ENCODE peak calls at places on chromosomes 7 and 10, in eight cellular contexts. K is right atrium auricular region, J is colonic mucosa, T is amniotic epithelial cell, Q is tibial nerve, U is IMR-90, B is HepG2, O is HL-60. S is an unnamed sample.

GRCh38 chr7:157032644-157033482 is 22.4 kb upstream of the MNX1 start:
- DNase-seq in K (no peak), J (no peak), T (no peak), Q (no peak), U (no peak), B (no peak), O (no peak), S (no peak)

GRCh38 chr10:58438340-58438739 is 53.1 kb downstream of the TFAM start:
- DNase-seq in K (no peak), J (no peak), T (peak), Q (no peak), U (peak), B (no peak), O (no peak), S (no peak)

GRCh38 chr10:8375137-8375536 is 320.6 kb downstream of the GATA3 start:
- DNase-seq in K (no peak), J (no peak), T (no peak), Q (no peak), U (no peak), B (no peak), O (no peak), S (no peak)

GRCh38 chr10:116637830-116638229 is 17.1 kb downstream of the PNLIPRP2 start:
- DNase-seq in K (no peak), J (no peak), T (no peak), Q (no peak), U (no peak), B (no peak), O (no peak), S (no peak)

GRCh38 chr10:3217301-3217700 is 44.7 kb upstream of the PITRM1 start:
- DNase-seq in K (no peak), J (no peak), T (peak), Q (no peak), U (peak), B (no peak), O (no peak), S (no peak)

GRCh38 chr7:6221340-6222319 is 50.8 kb downstream of the CYTH3 start:
- DNase-seq in K (no peak), J (no peak), T (peak), Q (no peak), U (peak), B (no peak), O (peak), S (peak)

GRCh38 chr10:122525788-122526187 is 34.8 kb upstream of the DMBT1 start:
- DNase-seq in K (no peak), J (peak), T (no peak), Q (no peak), U (no peak), B (peak), O (no peak), S (peak)

GRCh38 chr10:409403-410040 is 274.3 kb downstream of the ZMYND11 start:
- DNase-seq in K (no peak), J (no peak), T (no peak), Q (no peak), U (no peak), B (no peak), O (no peak), S (peak)

GRCh38 chr10:119818889-119819270 is 53.8 kb downstream of the MCMBP start:
- DNase-seq in K (no peak), J (no peak), T (no peak), Q (no peak), U (no peak), B (no peak), O (no peak), S (no peak)

GRCh38 chr7:122383934-122384333 is 79.4 kb upstream of the FEZF1 start:
- DNase-seq in K (no peak), J (no peak), T (peak), Q (no peak), U (no peak), B (no peak), O (no peak), S (no peak)

GRCh38 chr10:47140752-47141348 is 159.1 kb upstream of the GDF10 start:
- DNase-seq in K (no peak), J (no peak), T (peak), Q (no peak), U (no peak), B (no peak), O (no peak), S (no peak)

GRCh38 chr7:131166066-131166465 is 161.6 kb upstream of the MKLN1 start:
- DNase-seq in K (no peak), J (no peak), T (no peak), Q (no peak), U (peak), B (no peak), O (no peak), S (no peak)

GRCh38 chr10:58839771-58840170 is 327.1 kb downstream of the BICC1 start:
- DNase-seq in K (no peak), J (no peak), T (no peak), Q (no peak), U (no peak), B (no peak), O (no peak), S (no peak)

GRCh38 chr10:43814611-43815010 is 165.9 kb upstream of the ZNF32 start:
- DNase-seq in K (no peak), J (no peak), T (peak), Q (no peak), U (peak), B (no peak), O (no peak), S (no peak)

GRCh38 chr10:119029613-119030420 is at the start of gene NANOS1:
- DNase-seq in K (no peak), J (no peak), T (no peak), Q (no peak), U (peak), B (no peak), O (no peak), S (no peak)

GRCh38 chr7:48964074-48964473 is 39.7 kb downstream of the CDC14C start:
- DNase-seq in K (no peak), J (no peak), T (no peak), Q (no peak), U (no peak), B (no peak), O (peak), S (no peak)

GRCh38 chr7:149624006-149624405 is 126.4 kb upstream of the ZNF746 start:
- DNase-seq in K (no peak), J (peak), T (peak), Q (no peak), U (peak), B (peak), O (no peak), S (peak)

GRCh38 chr10:89431977-89432376 is 17.6 kb downstream of the IFIT5 start:
- DNase-seq in K (no peak), J (no peak), T (peak), Q (no peak), U (peak), B (peak), O (no peak), S (peak)

GRCh38 chr7:68417659-68418058 is 1180.6 kb upstream of the AUTS2 start:
- DNase-seq in K (no peak), J (no peak), T (no peak), Q (no peak), U (no peak), B (no peak), O (no peak), S (no peak)

GRCh38 chr7:80230327-80230726 is 95.7 kb downstream of the GNAI1 start:
- DNase-seq in K (no peak), J (no peak), T (peak), Q (no peak), U (peak), B (no peak), O (no peak), S (no peak)

GRCh38 chr10:85532821-85533220 is 833.8 kb downstream of the GRID1 start:
- DNase-seq in K (no peak), J (no peak), T (no peak), Q (no peak), U (no peak), B (no peak), O (no peak), S (no peak)

GRCh38 chr7:148110097-148110868 is 480.3 kb upstream of the C7orf33 start:
- DNase-seq in K (no peak), J (no peak), T (no peak), Q (no peak), U (no peak), B (peak), O (no peak), S (peak)

GRCh38 chr7:82859106-82859850 is 303.4 kb downstream of the PCLO start:
- DNase-seq in K (no peak), J (no peak), T (peak), Q (no peak), U (peak), B (no peak), O (no peak), S (no peak)

GRCh38 chr10:28668363-28669226 is 8.7 kb upstream of the BAMBI start:
- DNase-seq in K (no peak), J (peak), T (no peak), Q (peak), U (no peak), B (no peak), O (no peak), S (no peak)

GRCh38 chr10:65358565-65358964 is 1567.3 kb upstream of the LRRTM3 start:
- DNase-seq in K (no peak), J (no peak), T (peak), Q (no peak), U (no peak), B (peak), O (no peak), S (no peak)

GRCh38 chr10:76881477-76882220 is 756.0 kb downstream of the KCNMA1 start:
- DNase-seq in K (no peak), J (no peak), T (peak), Q (no peak), U (peak), B (no peak), O (no peak), S (no peak)

GRCh38 chr10:10320981-10321380 is 696.7 kb upstream of the CELF2 start:
- DNase-seq in K (no peak), J (no peak), T (no peak), Q (no peak), U (peak), B (no peak), O (no peak), S (no peak)

GRCh38 chr10:51170518-51171245 is 96.4 kb downstream of the PRKG1 start:
- DNase-seq in K (no peak), J (no peak), T (peak), Q (no peak), U (peak), B (no peak), O (no peak), S (no peak)

GRCh38 chr7:45592230-45592991 is 18.2 kb downstream of the ADCY1 start:
- DNase-seq in K (peak), J (peak), T (no peak), Q (no peak), U (no peak), B (no peak), O (no peak), S (no peak)

GRCh38 chr10:49539320-49539885 is 482 bp upstream of the ERCC6 start:
- DNase-seq in K (peak), J (peak), T (peak), Q (peak), U (peak), B (peak), O (peak), S (peak)

GRCh38 chr10:46523881-46524470 is 32.5 kb downstream of the GPRIN2 start:
- DNase-seq in K (no peak), J (no peak), T (peak), Q (peak), U (peak), B (no peak), O (no peak), S (no peak)

GRCh38 chr10:73586583-73586984 is 4.6 kb downstream of the USP54 start:
- DNase-seq in K (no peak), J (peak), T (peak), Q (no peak), U (peak), B (peak), O (peak), S (peak)

GRCh38 chr10:117382831-117383230 is 7.6 kb upstream of the PDZD8 start:
- DNase-seq in K (no peak), J (no peak), T (no peak), Q (no peak), U (no peak), B (no peak), O (no peak), S (peak)

GRCh38 chr10:3500408-3500856 is 284.6 kb downstream of the KLF6 start:
- DNase-seq in K (peak), J (no peak), T (peak), Q (peak), U (peak), B (peak), O (no peak), S (no peak)

GRCh38 chr7:27154901-27155815 is 1.3 kb downstream of the HOXA7 start:
- DNase-seq in K (no peak), J (peak), T (no peak), Q (no peak), U (no peak), B (no peak), O (no peak), S (no peak)

GRCh38 chr7:369476-369980 is 79.6 kb downstream of the FOXL3 start:
- DNase-seq in K (no peak), J (peak), T (no peak), Q (no peak), U (no peak), B (no peak), O (no peak), S (peak)

GRCh38 chr7:74479961-74480829 is 26.5 kb downstream of the GTF2IRD1 start:
- DNase-seq in K (peak), J (peak), T (peak), Q (peak), U (peak), B (peak), O (no peak), S (peak)

GRCh38 chr10:3623746-3624145 is 161.3 kb downstream of the KLF6 start:
- DNase-seq in K (no peak), J (no peak), T (peak), Q (no peak), U (peak), B (peak), O (no peak), S (no peak)